ENCODE peak calls at places on chromosome 20, in five cellular contexts. D is breast epithelium; B is naive thymus-derived CD4-positive, alpha-beta T cell; R is colonic mucosa; J is mammary epithelial cell. X is an unnamed sample.

GRCh38 chr20:21157006-21157405 is 31.1 kb downstream of the KIZ start:
- DNase-seq in D (no peak), B (no peak), R (no peak), J (no peak), X (no peak)

GRCh38 chr20:7137395-7138151 is 370.1 kb downstream of the BMP2 start:
- DNase-seq in D (no peak), B (no peak), R (no peak), J (peak), X (no peak)

GRCh38 chr20:15637971-15638754 is 935.1 kb downstream of the KIF16B start:
- DNase-seq in D (peak), B (no peak), R (no peak), J (no peak), X (no peak)

GRCh38 chr20:57009355-57009754 is 257.1 kb downstream of the BMP7 start:
- DNase-seq in D (no peak), B (no peak), R (no peak), J (no peak), X (no peak)

GRCh38 chr20:34163316-34163715 is 51.3 kb upstream of the EIF2S2 start:
- DNase-seq in D (no peak), B (no peak), R (no peak), J (no peak), X (no peak)

GRCh38 chr20:39042279-39043150 is 80.4 kb downstream of the DHX35 start:
- DNase-seq in D (peak), B (no peak), R (no peak), J (peak), X (no peak)

GRCh38 chr20:24648481-24648880 is 179.1 kb downstream of the SYNDIG1 start:
- DNase-seq in D (no peak), B (no peak), R (no peak), J (no peak), X (peak)

GRCh38 chr20:35618372-35619131 is 2.9 kb downstream of the SPAG4 start:
- DNase-seq in D (no peak), B (no peak), R (peak), J (peak), X (peak)

GRCh38 chr20:46312075-46312944 is 4.0 kb upstream of the CDH22 start:
- DNase-seq in D (no peak), B (no peak), R (no peak), J (no peak), X (no peak)

GRCh38 chr20:23255658-23256385 is 94.8 kb upstream of the NXT1 start:
- DNase-seq in D (no peak), B (no peak), R (no peak), J (no peak), X (peak)

GRCh38 chr20:15895126-15895525 is 678.1 kb downstream of the KIF16B start:
- DNase-seq in D (no peak), B (no peak), R (no peak), J (peak), X (peak)

GRCh38 chr20:51481311-51481997 is 61.1 kb downstream of the NFATC2 start:
- DNase-seq in D (no peak), B (peak), R (no peak), J (no peak), X (no peak)

GRCh38 chr20:11035211-11035610 is 361.4 kb upstream of the JAG1 start:
- DNase-seq in D (no peak), B (no peak), R (no peak), J (peak), X (no peak)

GRCh38 chr20:21512634-21513180 is 1.2 kb downstream of the NKX2-2 start:
- DNase-seq in D (no peak), B (no peak), R (no peak), J (no peak), X (no peak)

DNA sequence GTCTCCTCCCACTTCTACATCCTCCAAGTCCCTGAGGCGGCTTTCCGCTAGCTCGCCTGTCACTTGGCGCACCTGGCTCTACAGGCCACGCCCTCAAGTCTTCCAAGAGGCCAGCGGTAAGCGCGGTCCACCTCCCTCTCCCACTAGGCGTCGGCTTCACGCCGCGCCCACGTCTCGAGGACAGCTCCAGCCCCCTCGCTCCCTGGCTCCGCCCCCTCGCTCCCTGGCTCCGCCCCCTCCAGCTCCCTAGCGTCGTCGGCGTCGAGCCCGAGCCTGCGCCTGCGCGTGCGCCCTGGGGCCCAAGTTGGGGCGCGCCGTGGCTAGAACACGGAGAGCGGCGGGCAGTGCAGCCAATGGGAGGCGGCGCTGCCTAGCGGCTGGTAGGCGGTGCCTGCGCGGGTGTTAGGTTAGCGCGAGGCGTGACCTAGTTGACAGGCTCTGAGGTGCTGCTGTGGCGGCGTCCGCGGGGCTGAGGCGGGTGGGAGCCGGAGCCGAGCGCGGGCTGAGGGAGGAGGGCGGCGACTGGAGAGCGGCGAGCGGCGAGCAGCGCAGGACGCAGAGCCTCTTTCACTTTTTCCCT is at the start of gene MACROD2:
- DNase-seq in D (peak), B (peak), R (peak), J (peak), X (peak)
- H3K4me3 ChIP-seq in D (peak), B (no peak), R (peak), J (peak), X (peak)

GRCh38 chr20:52899221-52899620 is 72.9 kb upstream of the TSHZ2 start:
- DNase-seq in D (no peak), B (no peak), R (no peak), J (no peak), X (no peak)

GRCh38 chr20:52893498-52893897 is 78.7 kb upstream of the TSHZ2 start:
- DNase-seq in D (no peak), B (no peak), R (no peak), J (no peak), X (no peak)

GRCh38 chr20:52896348-52896747 is 75.8 kb upstream of the TSHZ2 start:
- DNase-seq in D (no peak), B (no peak), R (no peak), J (no peak), X (no peak)

GRCh38 chr20:52892023-52892422 is 80.1 kb upstream of the TSHZ2 start:
- DNase-seq in D (no peak), B (no peak), R (no peak), J (no peak), X (no peak)

DNA sequence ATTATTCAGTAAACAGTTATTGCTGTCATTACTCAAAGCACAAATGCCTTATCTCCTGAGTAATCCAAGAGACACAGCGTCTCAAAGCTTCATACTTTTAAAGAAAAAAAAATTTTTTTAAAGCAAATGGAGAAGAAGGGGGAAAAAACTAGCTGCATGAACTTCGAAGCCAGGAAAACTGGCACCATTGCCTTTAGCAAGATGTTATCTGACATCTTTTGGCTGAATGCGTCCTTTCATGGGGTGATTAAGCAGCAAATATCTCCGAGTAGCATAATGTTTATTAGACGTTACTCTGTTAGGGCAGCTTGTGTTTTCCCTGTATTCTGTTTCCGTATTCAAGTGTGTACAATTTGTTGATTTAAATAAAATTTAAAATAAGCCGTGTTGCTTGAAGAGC is 76.5 kb upstream of the TSHZ2 start:
- DNase-seq in D (no peak), B (no peak), R (no peak), J (peak), X (no peak)
- H3K4me3 ChIP-seq in D (peak), B (no peak), R (no peak), J (no peak), X (no peak)

GRCh38 chr20:61557603-61558002 is 305.5 kb downstream of the CDH4 start:
- DNase-seq in D (no peak), B (no peak), R (no peak), J (no peak), X (peak)
- H3K4me3 ChIP-seq in D (no peak), B (no peak), R (no peak), J (no peak), X (no peak)

DNA sequence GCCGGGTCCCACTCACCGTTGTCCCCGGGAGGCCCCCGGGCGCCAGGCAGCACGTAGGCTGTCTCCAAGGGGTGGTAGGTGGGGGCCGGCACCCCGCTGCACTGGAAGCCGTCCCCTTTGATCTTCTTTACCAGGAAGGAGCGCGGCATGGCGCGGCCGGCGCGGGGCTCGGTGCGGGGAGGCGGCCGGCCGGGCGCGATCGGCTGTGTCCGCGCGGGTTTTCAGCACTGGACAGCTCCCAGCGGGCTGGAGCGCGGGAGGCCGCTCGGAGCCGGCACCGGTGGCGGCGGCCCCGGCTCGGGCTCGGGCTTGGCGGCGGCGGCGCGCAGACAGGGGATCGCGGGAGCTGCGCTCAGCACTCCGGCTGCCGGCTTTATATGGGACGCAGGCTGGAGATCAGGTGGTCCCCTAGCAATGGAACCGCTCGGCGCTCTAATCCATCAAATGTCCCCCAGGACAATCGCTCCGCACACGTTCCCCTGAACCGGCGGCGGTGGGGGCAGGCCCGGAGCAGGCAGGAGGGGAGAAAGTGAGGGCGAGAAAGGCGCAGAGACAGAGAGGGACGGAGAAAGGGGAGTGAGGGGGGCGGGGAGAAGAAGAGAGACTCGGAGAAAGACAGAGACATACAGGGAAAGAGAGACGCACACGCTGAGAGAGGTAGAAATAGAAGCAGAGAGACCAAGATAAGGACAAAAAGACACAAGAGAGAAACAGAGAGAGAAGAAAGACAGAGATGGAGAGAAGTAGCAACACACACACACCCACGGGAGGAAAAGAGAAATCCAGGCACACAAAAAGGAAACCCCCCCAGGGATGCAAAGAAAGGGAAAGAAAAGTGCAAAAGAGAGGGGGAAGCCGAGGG is at the start of gene SCRT2:
- DNase-seq in D (no peak), B (peak), R (peak), J (peak), X (peak)
- H3K4me3 ChIP-seq in D (peak), B (no peak), R (no peak), J (no peak), X (no peak)

GRCh38 chr20:63737940-63738686 is 1.5 kb upstream of the SLC2A4RG start:
- DNase-seq in D (no peak), B (peak), R (peak), J (no peak), X (no peak)
- H3K4me3 ChIP-seq in D (peak), B (peak), R (peak), J (no peak), X (no peak)